ENCODE peak calls at places on chromosomes 1 and 21, in four cellular contexts. T is T-helper 1 cell, R is iPS-NIHi11, B is H54. V is an unnamed sample.

GRCh38 chr1:222347627-222348026 is 200.3 kb downstream of the HHIPL2 start:
- DNase-seq in T (no peak), R (no peak), B (no peak), V (no peak)

GRCh38 chr21:25967566-25968438 is 202.8 kb downstream of the APP start:
- DNase-seq in T (peak; percentile 1), R (no peak), B (no peak), V (no peak)

GRCh38 chr21:33071878-33072306 is 2.0 kb downstream of the OLIG1 start:
- DNase-seq in T (no peak), R (peak; percentile 32), B (no peak), V (peak; percentile 56)

GRCh38 chr1:99619583-99619982 is 26.3 kb upstream of the PALMD start:
- DNase-seq in T (no peak), R (peak; percentile 13), B (no peak), V (no peak)

GRCh38 chr1:26889580-26890466 is at the start of gene GPN2:
- DNase-seq in T (peak; percentile 73), R (peak; percentile 92), B (peak; percentile 53), V (peak; percentile 91)

GRCh38 chr1:29569971-29570634 is 333.8 kb downstream of the PTPRU start:
- DNase-seq in T (no peak), R (no peak), B (peak; percentile 78), V (no peak)

GRCh38 chr1:92481598-92482403 is 4.9 kb downstream of the GFI1 start:
- DNase-seq in T (no peak), R (no peak), B (no peak), V (peak; percentile 35)

GRCh38 chr1:40736085-40736531 is 44.6 kb downstream of the NFYC start:
- DNase-seq in T (no peak), R (no peak), B (peak; percentile 26), V (no peak)

GRCh38 chr1:212655668-212656440 is 43.8 kb downstream of the BATF3 start:
- DNase-seq in T (no peak), R (no peak), B (peak; percentile 70), V (peak; percentile 28)

GRCh38 chr1:156001682-156002171 is 19.0 kb downstream of the SSR2 start:
- DNase-seq in T (no peak), R (no peak), B (no peak), V (peak; percentile 23)

GRCh38 chr1:182126272-182126800 is 64.8 kb upstream of the ZNF648 start:
- DNase-seq in T (no peak), R (no peak), B (no peak), V (no peak)

GRCh38 chr1:158019177-158019868 is 25.9 kb downstream of the KIRREL1 start:
- DNase-seq in T (no peak), R (peak; percentile 65), B (peak; percentile 59), V (no peak)

GRCh38 chr1:55836086-55836485 is 620.9 kb upstream of the USP24 start:
- DNase-seq in T (no peak), R (no peak), B (no peak), V (no peak)

GRCh38 chr21:36663033-36663855 is 35.7 kb upstream of the SIM2 start:
- DNase-seq in T (no peak), R (no peak), B (no peak), V (no peak)

GRCh38 chr1:119818181-119818580 is 6.9 kb upstream of the REG4 start:
- DNase-seq in T (no peak), R (no peak), B (no peak), V (no peak)